ENCODE peak calls at places on chromosome 7, in six cellular contexts. N, Q, O, V, M and Y are unnamed samples.

GRCh38 chr7:5850944-5851343 is 29.7 kb upstream of the OCM start:
- DNase-seq in Q (no peak), N (no peak), V (no peak), O (no peak), M (no peak), Y (no peak)

GRCh38 chr7:11319491-11320274 is 346.0 kb downstream of the PHF14 start:
- DNase-seq in Q (no peak), V (no peak), N (no peak), O (no peak), M (no peak), Y (no peak)

GRCh38 chr7:147859486-147859885 is 731.1 kb upstream of the C7orf33 start:
- DNase-seq in M (no peak), N (no peak), V (no peak), Q (no peak), O (no peak), Y (no peak)

GRCh38 chr7:36439624-36440023 is 50.0 kb downstream of the ANLN start:
- DNase-seq in Q (peak; percentile 7), N (no peak), V (no peak), M (no peak), O (no peak), Y (no peak)

GRCh38 chr7:102081244-102081627 is 205.4 kb upstream of the SH2B2 start:
- DNase-seq in N (no peak), V (no peak), M (no peak), O (no peak), Q (no peak), Y (no peak)

GRCh38 chr7:139741813-139742344 is 35.9 kb downstream of the HIPK2 start:
- DNase-seq in M (no peak), Q (no peak), O (no peak), V (no peak), N (no peak), Y (no peak)

GRCh38 chr7:27162930-27163775 is 2.2 kb downstream of the HOXA9 start:
- DNase-seq in N (no peak), Q (no peak), V (no peak), O (no peak), M (no peak), Y (no peak)

GRCh38 chr7:130268463-130269317 is 2.0 kb downstream of the CPA2 start:
- DNase-seq in V (no peak), Q (no peak), O (no peak), M (no peak), N (no peak), Y (no peak)

GRCh38 chr7:156907656-156908055 is 14.7 kb upstream of the LMBR1 start:
- DNase-seq in V (no peak), Q (no peak), N (no peak), O (no peak), M (no peak), Y (no peak)

GRCh38 chr7:36185092-36185491 is 32.0 kb downstream of the EEPD1 start:
- DNase-seq in V (no peak), O (no peak), N (no peak), Q (no peak), M (no peak), Y (no peak)

GRCh38 chr7:38902443-38902842 is 6.5 kb downstream of the VPS41 start:
- DNase-seq in M (no peak), V (no peak), N (no peak), Q (no peak), O (no peak), Y (no peak)

GRCh38 chr7:105210721-105211205 is 178.0 kb downstream of the SRPK2 start:
- DNase-seq in Q (no peak), O (no peak), N (peak; percentile 13), M (no peak), V (peak; percentile 66), Y (no peak)

GRCh38 chr7:5629941-5630340 is 151.5 kb downstream of the RNF216 start:
- DNase-seq in Q (no peak), M (no peak), V (no peak), O (peak; percentile 46), N (no peak), Y (no peak)

GRCh38 chr7:101916041-101916800 is 98.8 kb downstream of the CUX1 start:
- DNase-seq in M (no peak), V (no peak), N (no peak), Q (no peak), O (no peak), Y (no peak)

GRCh38 chr7:71694678-71695077 is 562.7 kb downstream of the GALNT17 start:
- DNase-seq in O (no peak), V (no peak), Q (no peak), M (no peak), N (no peak), Y (no peak)

GRCh38 chr7:102248456-102249395 is 37.9 kb upstream of the SH2B2 start:
- DNase-seq in O (peak; percentile 88), N (no peak), M (no peak), Q (no peak), V (no peak), Y (no peak)

GRCh38 chr7:149330914-149331567 is 69.0 kb downstream of the ZNF783 start:
- DNase-seq in N (no peak), O (no peak), M (peak; percentile 17), Q (peak; percentile 18), V (no peak), Y (no peak)

DNA sequence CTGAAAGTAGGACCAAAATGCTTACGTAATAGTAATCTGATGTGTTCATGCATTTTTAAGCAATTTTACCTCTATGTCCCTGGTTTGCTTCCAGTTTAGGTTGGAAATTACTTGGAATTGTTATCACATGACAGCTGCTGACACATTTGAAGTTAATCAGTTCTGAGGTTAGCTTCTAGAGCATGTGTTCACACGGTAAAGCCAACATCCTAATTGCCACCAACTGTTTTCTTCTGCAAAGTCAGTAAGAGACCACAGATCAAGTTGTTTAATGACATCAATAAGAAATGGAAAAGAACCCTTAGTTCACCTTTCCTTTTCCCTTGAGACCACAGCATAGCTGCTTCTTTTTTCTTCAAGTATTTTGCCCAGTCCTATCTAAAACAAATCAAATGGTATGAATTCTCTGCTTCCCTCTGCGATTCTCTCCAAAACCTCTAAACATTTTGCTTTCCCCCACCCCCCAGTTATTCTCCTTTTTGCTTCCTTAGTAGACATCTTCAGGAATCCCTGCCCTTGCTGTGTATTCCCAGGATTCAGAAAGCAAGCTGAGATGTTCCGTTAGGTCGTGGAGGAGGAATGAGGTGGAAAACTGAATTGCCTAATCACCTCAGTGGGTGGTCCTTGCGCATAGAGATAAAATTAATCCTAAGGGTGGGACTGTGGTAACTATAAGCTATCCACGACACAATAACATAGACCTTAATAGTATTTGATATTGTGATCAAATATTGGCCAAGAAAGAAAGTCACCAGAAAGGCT is 48.9 kb upstream of the SEMA3C start:
- DNase-seq in N (no peak), O (no peak), Q (no peak), M (no peak), V (no peak), Y (no peak)
- TF ChIP-seq TAF1 in N (no peak), O (no peak), Q (no peak), M (no peak), V (no peak), Y (no peak)

GRCh38 chr7:2646680-2647571 is 15.1 kb downstream of the TTYH3 start:
- DNase-seq in O (peak; percentile 81), N (no peak), V (no peak), Q (no peak), M (peak; percentile 91), Y (no peak)
- TF ChIP-seq POLR2AphosphoS5 in O (no peak), N (no peak), V (no peak), Q (no peak), M (no peak), Y (no peak)

GRCh38 chr7:74289018-74289659 is at the start of gene CLIP2:
- DNase-seq in O (peak; percentile 82), Q (peak; percentile 41), V (no peak), N (peak; percentile 87), M (peak; percentile 96), Y (peak; percentile 89)
- TF ChIP-seq POLR2A in O (no peak), Q (peak; percentile 61), V (peak; percentile 75), N (no peak), M (no peak), Y (peak; percentile 72)

GRCh38 chr7:50959560-50959959 is 176.9 kb upstream of the GRB10 start:
- DNase-seq in O (no peak), N (no peak), M (no peak), V (no peak), Q (no peak), Y (no peak)

GRCh38 chr7:50956522-50957155 is 173.9 kb upstream of the GRB10 start:
- DNase-seq in O (no peak), Q (no peak), M (no peak), V (no peak), N (no peak), Y (no peak)

GRCh38 chr7:50959991-50960390 is 177.3 kb upstream of the GRB10 start:
- DNase-seq in Q (no peak), O (no peak), N (no peak), M (no peak), V (no peak), Y (no peak)

GRCh38 chr7:50957855-50958254 is 175.2 kb upstream of the GRB10 start:
- DNase-seq in N (no peak), M (no peak), Q (no peak), O (no peak), V (no peak), Y (no peak)

DNA sequence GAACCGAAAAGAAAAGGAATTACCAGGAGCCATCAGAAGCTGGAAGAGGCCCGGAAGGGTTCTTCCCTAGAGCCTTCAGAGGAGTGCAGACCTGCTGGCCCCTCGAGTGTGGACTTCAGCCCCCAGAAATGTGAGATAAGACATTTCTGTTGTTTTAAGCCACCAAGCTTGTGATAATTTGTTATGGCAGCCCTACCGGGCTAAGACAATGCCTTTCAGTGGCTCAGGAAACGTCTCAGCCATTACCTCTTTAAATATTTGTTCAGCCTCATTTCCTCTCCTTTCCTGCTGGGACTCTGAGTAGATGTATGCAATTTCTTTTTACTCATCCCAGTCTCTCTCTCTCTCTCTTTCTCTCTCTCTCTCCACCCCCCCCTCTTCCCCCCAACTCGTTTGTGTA is 174.7 kb upstream of the GRB10 start:
- DNase-seq in V (no peak), M (no peak), N (no peak), O (no peak), Q (no peak), Y (no peak)
- TF ChIP-seq TAF1 in V (no peak), M (no peak), N (no peak), O (no peak), Q (no peak), Y (no peak)

DNA sequence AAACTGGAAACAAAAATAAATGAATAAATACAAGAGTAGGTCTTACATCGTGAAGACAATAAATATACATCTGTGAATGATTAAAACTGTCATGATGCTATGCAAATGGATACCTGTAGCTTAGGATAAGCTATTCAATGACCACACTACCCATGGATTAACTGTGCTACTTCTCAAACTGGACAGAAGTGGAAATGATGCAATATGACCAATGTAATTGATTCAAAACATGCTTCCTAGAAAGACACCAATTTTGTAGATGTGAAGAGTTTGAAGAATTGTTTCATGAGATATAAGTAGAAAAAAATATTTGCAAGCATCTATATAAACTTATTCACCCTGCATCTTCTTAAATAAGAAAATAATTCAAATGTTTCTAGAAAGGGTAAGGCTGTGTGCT is 36.1 kb downstream of the TFPI2 start:
- DNase-seq in Q (no peak), M (no peak), N (no peak), O (no peak), V (no peak), Y (no peak)
- TF ChIP-seq POLR2AphosphoS5 in Q (no peak), M (no peak), N (no peak), O (no peak), V (no peak), Y (no peak)